ENCODE peak calls at places on chromosomes 4 and X, in six cellular contexts. H, K, X, O, M and P are unnamed samples.

GRCh38 chr4:121950680-121951569 is 935 bp downstream of the TRPC3 start:
- DNase-seq in X (peak; percentile 50), M (peak; percentile 54), K (no peak), H (no peak), O (peak; percentile 16), P (peak; percentile 15)

GRCh38 chrX:8803326-8803725 is 2.1 kb upstream of the FAM9A start:
- DNase-seq in H (no peak), M (no peak), X (no peak), O (no peak), K (no peak), P (no peak)

GRCh38 chr4:3062466-3062865 is 11.9 kb downstream of the HTT-AS start:
- DNase-seq in M (no peak), O (peak; percentile 63), K (no peak), X (peak; percentile 35), H (no peak), P (no peak)

GRCh38 chr4:139560396-139561084 is 4.5 kb upstream of the SETD7 start:
- DNase-seq in K (no peak), H (no peak), O (no peak), M (no peak), X (no peak), P (no peak)

GRCh38 chr4:53804719-53805118 is 213.4 kb upstream of the LNX1 start:
- DNase-seq in X (peak; percentile 43), H (peak; percentile 34), K (no peak), M (peak; percentile 59), O (no peak), P (no peak)

GRCh38 chrX:50067435-50068292 is 133.1 kb downstream of the AKAP4 start:
- DNase-seq in M (peak; percentile 59), K (peak; percentile 44), X (peak; percentile 18), O (peak; percentile 40), H (peak; percentile 26), P (no peak)

GRCh38 chr4:182236186-182236585 is 7.0 kb upstream of the TENM3 start:
- DNase-seq in M (no peak), X (no peak), K (no peak), O (peak; percentile 57), H (no peak), P (no peak)

GRCh38 chr4:181503800-181504364 is 739.3 kb upstream of the TENM3 start:
- DNase-seq in M (no peak), H (no peak), O (no peak), X (no peak), K (no peak), P (no peak)

GRCh38 chr4:6893449-6894085 is 16.1 kb upstream of the TBC1D14 start:
- DNase-seq in O (peak; percentile 78), X (peak; percentile 24), K (no peak), H (peak; percentile 88), M (peak; percentile 67), P (no peak)

GRCh38 chr4:84912741-84913140 is 53.7 kb downstream of the WDFY3 start:
- DNase-seq in K (no peak), M (no peak), H (no peak), X (no peak), O (no peak), P (no peak)

GRCh38 chr4:72006576-72006975 is 25.2 kb upstream of the NPFFR2 start:
- DNase-seq in H (no peak), M (no peak), X (no peak), K (no peak), O (no peak), P (no peak)

GRCh38 chr4:15374697-15375096 is 53.1 kb upstream of the C1QTNF7 start:
- DNase-seq in M (no peak), X (peak; percentile 59), K (no peak), H (no peak), O (peak; percentile 77), P (no peak)

GRCh38 chrX:71618303-71618721 is at the start of gene CXCR3:
- DNase-seq in M (no peak), H (no peak), X (no peak), K (peak; percentile 38), O (no peak), P (no peak)

GRCh38 chrX:38985945-38986344 is 184.7 kb downstream of the MID1IP1 start:
- DNase-seq in H (no peak), K (no peak), X (no peak), O (no peak), M (no peak), P (no peak)

GRCh38 chr4:111941957-111942356 is 203.3 kb upstream of the FAM241A start:
- DNase-seq in H (no peak), O (no peak), X (no peak), M (no peak), K (no peak), P (no peak)

DNA sequence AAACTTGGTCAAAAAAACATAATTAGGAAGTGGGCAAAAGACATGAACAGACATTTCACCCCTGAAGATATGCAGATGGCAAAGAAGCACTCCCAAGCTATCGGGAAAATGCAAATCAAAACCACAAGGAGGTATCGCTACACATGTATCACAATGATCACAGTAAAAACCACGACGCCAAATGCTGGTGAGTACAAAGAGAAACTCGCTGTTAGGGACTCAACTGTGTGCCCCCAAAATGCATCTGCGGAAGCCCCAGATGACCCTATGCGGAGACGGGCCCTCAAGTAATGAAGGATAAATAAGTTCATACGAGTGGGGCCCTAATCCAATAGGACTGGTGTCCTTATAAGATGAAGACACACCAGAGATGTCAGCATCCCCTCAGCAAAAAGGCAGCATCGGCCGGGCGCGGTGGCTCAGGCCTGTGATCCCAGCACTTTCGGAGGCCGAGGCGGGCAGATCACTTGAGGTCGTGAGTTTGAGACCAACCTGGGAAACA is 10.2 kb downstream of the GAK start:
- DNase-seq in M (peak; percentile 32), O (no peak), K (no peak), H (no peak), X (no peak), P (no peak)
- H3K4me3 ChIP-seq in M (no peak overlapping the region), O (no peak overlapping the region), K (no peak overlapping the region), H (no peak overlapping the region), X (no peak overlapping the region), P (no peak overlapping the region)

DNA sequence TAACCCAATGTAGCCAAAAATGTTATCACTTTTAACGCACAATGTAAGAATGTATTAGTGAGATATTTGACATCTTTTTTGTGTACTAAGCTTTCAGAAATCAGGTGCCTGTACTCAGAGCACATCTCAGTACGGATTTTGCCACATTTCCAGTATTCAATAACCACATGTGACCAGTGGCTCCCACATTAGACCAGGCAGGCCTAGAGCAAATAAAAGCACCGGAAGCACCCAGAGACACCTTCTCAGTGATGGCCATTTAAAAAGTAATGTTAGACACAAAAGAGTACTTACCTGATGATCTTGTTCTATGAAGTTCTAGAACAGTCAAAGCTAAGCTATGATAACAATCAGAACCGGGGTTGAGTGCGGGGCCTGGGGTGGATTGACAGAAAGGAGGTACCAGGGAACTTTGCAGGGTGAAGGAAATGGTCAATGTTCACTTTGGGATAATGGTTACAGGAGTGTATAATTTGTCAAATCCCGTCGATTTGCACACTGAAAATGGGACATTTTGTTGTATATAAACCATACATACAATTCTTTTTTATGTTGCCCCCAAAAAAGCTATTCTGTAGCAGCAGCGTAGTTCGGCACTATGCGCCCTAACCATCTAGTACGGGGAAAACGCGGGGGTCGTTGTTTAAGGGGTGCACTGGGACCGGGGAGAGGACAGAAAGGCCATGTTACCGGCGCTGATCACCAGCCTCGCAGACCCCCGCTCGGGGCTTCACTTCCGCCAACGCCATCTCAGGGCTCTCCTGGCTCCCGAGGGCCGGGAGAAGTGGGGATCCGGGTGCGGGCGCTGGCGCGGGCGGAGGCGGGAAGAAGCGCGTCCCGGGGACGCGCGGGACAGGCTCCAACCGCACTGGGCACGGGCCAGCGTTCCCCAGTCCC is 1.0 kb downstream of the CTPS2 start:
- DNase-seq in K (no peak), O (peak; percentile 3), M (no peak), H (no peak), X (peak; percentile 10), P (no peak)
- H3K4me3 ChIP-seq in K (peak overlapping the region; percentile 73), O (peak overlapping the region; percentile 67), M (peak overlapping the region; percentile 84), H (peak overlapping the region; percentile 98), X (peak overlapping the region; percentile 62), P (peak overlapping the region; percentile 60)

GRCh38 chrX:101411984-101412383 is 4.0 kb downstream of the HNRNPH2 start:
- DNase-seq in K (no peak), X (no peak), O (no peak), M (no peak), H (no peak), P (no peak)

GRCh38 chrX:101407748-101408529 is at the start of the genes GLA and HNRNPH2:
- DNase-seq in M (peak; percentile 87), H (peak; percentile 99), K (peak; percentile 91), X (peak; percentile 96), O (peak; percentile 99), P (peak; percentile 88)

GRCh38 chrX:101408530-101408836 is 461 bp downstream of the HNRNPH2 start:
- DNase-seq in M (no peak), K (no peak), H (no peak), X (no peak), O (no peak), P (no peak)

GRCh38 chrX:101409043-101409442 is 1.0 kb downstream of the HNRNPH2 start:
- DNase-seq in M (no peak), H (no peak), X (no peak), K (no peak), O (no peak), P (no peak)

GRCh38 chrX:101410461-101410860 is 2.4 kb downstream of the HNRNPH2 start:
- DNase-seq in O (no peak), M (no peak), X (no peak), H (no peak), K (no peak), P (no peak)
- H3K4me3 ChIP-seq in O (peak overlapping the region; percentile 82), M (peak overlapping the region; percentile 67), X (peak overlapping the region; percentile 65), H (no peak overlapping the region), K (no peak overlapping the region), P (no peak overlapping the region)

GRCh38 chrX:119687661-119688413 is 5.1 kb downstream of the SEPTIN6 start:
- DNase-seq in M (no peak), H (no peak), O (no peak), X (peak; percentile 61), K (no peak), P (no peak)
- H3K4me3 ChIP-seq in M (no peak overlapping the region), H (no peak overlapping the region), O (no peak overlapping the region), X (no peak overlapping the region), K (no peak overlapping the region), P (peak overlapping the region; percentile 45)

DNA sequence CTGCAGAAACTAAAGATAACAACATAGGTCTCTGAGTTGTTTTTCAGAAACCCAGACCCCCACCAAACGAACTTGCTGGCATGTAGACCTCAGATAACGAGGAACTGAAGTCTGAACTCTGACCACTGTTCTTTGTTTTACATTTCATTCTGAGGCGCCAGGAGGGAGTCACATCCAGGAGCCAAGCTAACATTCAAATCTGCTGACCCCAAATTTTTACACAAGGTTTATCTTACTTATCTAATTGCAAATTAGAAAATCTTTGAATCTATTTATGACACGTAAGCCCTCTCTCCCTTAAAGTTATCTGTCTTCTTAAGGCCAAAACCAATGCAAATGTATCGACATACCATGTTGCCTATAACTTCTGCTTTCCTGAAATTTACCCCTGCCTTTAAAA is 37.7 kb upstream of the NEIL3 start:
- DNase-seq in K (no peak), M (no peak), X (no peak), O (no peak), H (no peak), P (no peak)
- H3K4me3 ChIP-seq in K (no peak overlapping the region), M (no peak overlapping the region), X (no peak overlapping the region), O (no peak overlapping the region), H (no peak overlapping the region), P (no peak overlapping the region)

DNA sequence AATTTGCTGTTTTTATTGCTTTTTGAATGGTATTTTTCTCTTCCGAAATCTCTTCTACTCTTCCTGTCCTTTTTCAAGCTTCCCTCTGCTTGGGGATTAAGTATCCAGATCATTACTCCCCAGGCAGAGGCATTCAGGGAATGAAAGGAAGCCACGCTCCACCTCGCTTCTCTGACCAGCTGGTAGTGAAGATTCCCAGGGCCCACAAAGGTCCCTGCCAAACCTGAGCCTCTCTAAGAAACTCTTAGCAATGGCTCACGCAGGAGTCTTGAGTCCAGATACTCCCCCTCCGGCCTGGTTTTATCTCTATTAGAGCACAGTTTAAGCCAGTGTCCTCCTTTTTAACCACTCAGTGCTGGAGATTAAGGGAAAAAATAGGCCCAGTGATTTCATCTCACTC is 51.4 kb upstream of the SOD3 start:
- DNase-seq in K (no peak), X (no peak), H (no peak), O (no peak), M (no peak), P (no peak)
- H3K4me3 ChIP-seq in K (no peak overlapping the region), X (no peak overlapping the region), H (no peak overlapping the region), O (no peak overlapping the region), M (no peak overlapping the region), P (no peak overlapping the region)